ENCODE peak calls at places on chromosome 1, in six cellular contexts. P is A549, I is K562, T is NB4, E is GM12878, D is HepG2. Q is an unnamed sample.

GRCh38 chr1:110183642-110184167 is 26.4 kb upstream of the KCNC4 start:
- DNase-seq in P (no peak), I (peak; percentile 29), T (no peak), E (no peak), D (no peak), Q (no peak)

GRCh38 chr1:231240531-231240882 is 505 bp upstream of the GNPAT start:
- DNase-seq in P (no peak), I (no peak), T (no peak), E (no peak), D (no peak), Q (peak; percentile 55)

GRCh38 chr1:168774241-168774640 is 45.2 kb upstream of the DPT start:
- DNase-seq in P (no peak), I (no peak), T (no peak), E (no peak), D (no peak), Q (no peak)

GRCh38 chr1:67672260-67672803 is 12.7 kb upstream of the GADD45A start:
- DNase-seq in P (no peak), I (no peak), T (no peak), E (no peak), D (no peak), Q (no peak)

GRCh38 chr1:26740958-26741357 is 45.1 kb downstream of the ARID1A start:
- DNase-seq in P (no peak), I (no peak), T (no peak), E (no peak), D (no peak), Q (no peak)

GRCh38 chr1:53311104-53311908 is 16.6 kb downstream of the LRP8 start:
- DNase-seq in P (no peak), I (no peak), T (no peak), E (no peak), D (no peak), Q (no peak)

GRCh38 chr1:11736746-11737639 is 1.1 kb downstream of the AGTRAP start:
- DNase-seq in P (peak; percentile 63), I (peak; percentile 43), T (peak; percentile 34), E (no peak), D (peak; percentile 65), Q (peak; percentile 46)

GRCh38 chr1:20282544-20282943 is 8.1 kb upstream of the VWA5B1 start:
- DNase-seq in P (no peak), I (no peak), T (no peak), E (no peak), D (no peak), Q (no peak)

GRCh38 chr1:212814989-212815388 is 23.3 kb downstream of the TATDN3 start:
- DNase-seq in P (peak; percentile 38), I (no peak), T (peak; percentile 37), E (no peak), D (peak; percentile 25), Q (peak; percentile 27)

DNA sequence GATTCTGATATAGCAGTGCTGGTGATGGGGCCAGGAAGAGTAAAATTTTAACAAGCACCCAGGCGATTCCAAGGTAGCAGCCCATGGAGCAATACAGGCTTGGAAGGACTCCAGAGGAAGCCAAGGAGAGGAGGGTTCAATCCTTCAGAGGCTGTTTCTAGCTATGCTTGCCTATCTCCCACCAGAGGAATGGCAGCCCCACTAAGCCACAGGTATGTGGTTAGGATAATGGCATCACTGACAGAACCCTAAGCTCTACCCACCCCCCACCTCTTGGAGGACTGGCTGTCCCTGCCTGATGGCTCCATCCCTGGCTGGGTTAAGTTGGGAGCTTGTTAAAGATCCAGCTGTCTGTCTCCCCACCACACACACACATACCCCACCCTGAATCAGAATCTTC is 19.3 kb upstream of the PTAFR start:
- DNase-seq in P (no peak), I (no peak), T (no peak), E (no peak), D (no peak), Q (no peak)
- TF ChIP-seq MYC in P (no peak), I (no peak), T (no peak), E (no peak), D (no peak), Q (no peak)

GRCh38 chr1:18101508-18101907 is 6.1 kb upstream of the IGSF21 start:
- DNase-seq in P (no peak), I (no peak), T (no peak), E (no peak), D (no peak), Q (no peak)

GRCh38 chr1:18103788-18104421 is 3.7 kb upstream of the IGSF21 start:
- DNase-seq in P (no peak), I (no peak), T (no peak), E (no peak), D (no peak), Q (no peak)

GRCh38 chr1:18099026-18099425 is 8.6 kb upstream of the IGSF21 start:
- DNase-seq in P (no peak), I (no peak), T (no peak), E (no peak), D (no peak), Q (no peak)

GRCh38 chr1:18100060-18100459 is 7.5 kb upstream of the IGSF21 start:
- DNase-seq in P (no peak), I (peak; percentile 26), T (no peak), E (no peak), D (no peak), Q (no peak)

GRCh38 chr1:18100493-18101063 is 7.0 kb upstream of the IGSF21 start:
- DNase-seq in P (peak; percentile 54), I (peak; percentile 88), T (peak; percentile 68), E (peak; percentile 5), D (peak; percentile 38), Q (peak; percentile 20)
- TF ChIP-seq MYC in P (no peak), I (no peak), T (no peak), E (no peak), D (no peak), Q (no peak)

GRCh38 chr1:4781646-4782045 is 127.2 kb downstream of the AJAP1 start:
- DNase-seq in P (no peak), I (no peak), T (no peak), E (no peak), D (no peak), Q (no peak)

GRCh38 chr1:4787551-4787950 is 133.1 kb downstream of the AJAP1 start:
- DNase-seq in P (no peak), I (no peak), T (no peak), E (no peak), D (no peak), Q (no peak)

GRCh38 chr1:4784761-4785160 is 130.4 kb downstream of the AJAP1 start:
- DNase-seq in P (no peak), I (no peak), T (no peak), E (no peak), D (no peak), Q (no peak)

GRCh38 chr1:4786061-4786460 is 131.7 kb downstream of the AJAP1 start:
- DNase-seq in P (no peak), I (no peak), T (no peak), E (no peak), D (no peak), Q (no peak)
- TF ChIP-seq MYC in P (no peak), I (no peak), T (no peak), E (no peak), D (no peak), Q (no peak)

DNA sequence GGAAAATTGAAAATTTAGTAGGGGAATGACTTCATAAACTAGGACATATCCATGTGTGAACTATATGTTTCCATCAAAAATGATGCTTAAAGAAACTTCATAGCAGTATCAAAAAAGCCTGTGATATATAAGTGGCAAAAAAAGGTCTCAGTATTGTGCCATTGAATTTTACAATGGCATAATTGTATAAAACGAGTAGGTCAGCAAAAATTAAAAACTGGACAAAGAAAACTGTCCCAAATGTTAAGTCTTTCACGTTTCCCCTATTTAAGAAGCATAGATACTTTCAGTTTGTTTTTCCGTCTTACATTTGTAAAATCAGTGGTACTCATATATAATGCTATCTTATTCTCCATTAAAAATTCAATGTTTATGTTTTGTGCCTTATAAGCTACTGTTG is 43.2 kb downstream of the LRRC8B start:
- DNase-seq in P (no peak), I (no peak), T (no peak), E (no peak), D (no peak), Q (no peak)
- TF ChIP-seq MYC in P (no peak), I (no peak), T (no peak), E (no peak), D (no peak), Q (no peak)

GRCh38 chr1:66571789-66572188 is 37.8 kb downstream of the SGIP1 start:
- DNase-seq in P (no peak), I (no peak), T (no peak), E (no peak), D (no peak), Q (no peak)

GRCh38 chr1:66564250-66564649 is 30.3 kb downstream of the SGIP1 start:
- DNase-seq in P (peak; percentile 52), I (no peak), T (peak; percentile 72), E (no peak), D (peak; percentile 46), Q (peak; percentile 97)

GRCh38 chr1:66575739-66576138 is 41.8 kb downstream of the SGIP1 start:
- DNase-seq in P (no peak), I (no peak), T (no peak), E (no peak), D (peak; percentile 24), Q (peak; percentile 11)

GRCh38 chr1:66570196-66570595 is 36.2 kb downstream of the SGIP1 start:
- DNase-seq in P (no peak), I (no peak), T (no peak), E (no peak), D (no peak), Q (no peak)
- TF ChIP-seq MYC in P (no peak), I (no peak), T (no peak), E (no peak), D (no peak), Q (no peak)

DNA sequence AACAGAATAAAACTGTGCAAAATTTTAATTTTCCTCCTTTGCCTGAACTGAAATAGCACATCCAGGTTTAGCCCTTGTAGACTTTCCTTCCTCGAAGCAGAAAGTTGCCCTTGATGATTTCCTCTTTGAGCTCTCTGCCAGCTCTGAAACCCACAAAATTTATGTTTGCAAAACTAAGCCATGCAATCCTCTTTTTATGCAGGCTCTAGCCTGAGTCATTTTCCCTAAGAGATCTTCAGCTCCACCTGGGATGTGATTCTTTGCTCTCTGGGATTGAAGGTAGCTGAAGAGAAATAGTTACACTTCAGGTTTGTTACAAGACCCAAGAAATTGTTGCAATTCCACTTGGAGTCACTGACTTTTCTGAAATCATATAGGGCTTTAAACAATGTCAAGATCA is 1.4 kb upstream of the F3 start:
- DNase-seq in P (no peak), I (no peak), T (peak; percentile 64), E (no peak), D (no peak), Q (peak; percentile 10)
- TF ChIP-seq MYC in P (no peak), I (no peak), T (no peak), E (no peak), D (no peak), Q (no peak)